ENCODE peak calls at places on chromosomes 7 and 10, in five cellular contexts. T is CD8-positive, alpha-beta memory T cell; W is NCI-H1930; I is naive B cell; A is G401. F is an unnamed sample.

GRCh38 chr7:39461263-39461662 is 104.9 kb upstream of the YAE1 start:
- DNase-seq in T (no peak), W (no peak), I (no peak), A (no peak), F (no peak)

GRCh38 chr10:6101181-6101580 is 12.3 kb downstream of the RBM17 start:
- DNase-seq in T (no peak), W (no peak), I (no peak), A (no peak), F (no peak)

GRCh38 chr7:149599636-149600206 is 102.1 kb upstream of the ZNF746 start:
- DNase-seq in T (no peak), W (no peak), I (peak; percentile 71), A (no peak), F (no peak)

GRCh38 chr10:97180367-97180763 is 5.4 kb downstream of the SLIT1 start:
- DNase-seq in T (no peak), W (no peak), I (no peak), A (no peak), F (no peak)

GRCh38 chr10:26855186-26855585 is 5.6 kb downstream of the ABI1 start:
- DNase-seq in T (no peak), W (no peak), I (no peak), A (no peak), F (no peak)

GRCh38 chr7:130900471-130901076 is 166.6 kb upstream of the KLF14 start:
- DNase-seq in T (no peak), W (no peak), I (no peak), A (no peak), F (no peak)

GRCh38 chr10:33920351-33920750 is 585.9 kb upstream of the NRP1 start:
- DNase-seq in T (no peak), W (no peak), I (no peak), A (no peak), F (no peak)

GRCh38 chr7:75639071-75639892 is 99.5 kb downstream of the HIP1 start:
- DNase-seq in T (peak; percentile 6), W (peak; percentile 82), I (peak; percentile 26), A (peak; percentile 23), F (peak; percentile 84)

GRCh38 chr7:30403477-30403876 is 75.1 kb downstream of the NOD1 start:
- DNase-seq in T (no peak), W (no peak), I (no peak), A (no peak), F (no peak)

GRCh38 chr7:122550545-122550944 is 148.4 kb downstream of the RNF133 start:
- DNase-seq in T (no peak), W (no peak), I (no peak), A (no peak), F (no peak)

GRCh38 chr10:12396567-12396966 is 47.2 kb downstream of the CAMK1D start:
- DNase-seq in T (no peak), W (no peak), I (no peak), A (no peak), F (no peak)

GRCh38 chr10:62045765-62046521 is 144.4 kb downstream of the ARID5B start:
- DNase-seq in T (no peak), W (no peak), I (peak; percentile 27), A (no peak), F (no peak)

GRCh38 chr7:491292-491957 is 28.2 kb downstream of the PDGFA start:
- DNase-seq in T (no peak), W (no peak), I (no peak), A (no peak), F (no peak)

GRCh38 chr7:95324396-95324795 is at the start of gene PON1:
- DNase-seq in T (peak; percentile 17), W (no peak), I (no peak), A (no peak), F (no peak)

GRCh38 chr7:21945374-21946227 is at the start of gene CDCA7L:
- DNase-seq in T (peak; percentile 6), W (peak; percentile 72), I (peak; percentile 96), A (peak; percentile 56), F (peak; percentile 92)

GRCh38 chr10:89845541-89846275 is 144.3 kb downstream of the KIF20B start:
- DNase-seq in T (no peak), W (no peak), I (no peak), A (no peak), F (no peak)

GRCh38 chr10:123240250-123240649 is 86.0 kb downstream of the BUB3 start:
- DNase-seq in T (no peak), W (no peak), I (no peak), A (no peak), F (no peak)

GRCh38 chr10:6267941-6268340 is 65.2 kb downstream of the PFKFB3 start:
- DNase-seq in T (no peak), W (no peak), I (no peak), A (no peak), F (no peak)

GRCh38 chr7:96327429-96327828 is 5.5 kb upstream of the SLC25A13 start:
- DNase-seq in T (no peak), W (no peak), I (no peak), A (peak; percentile 80), F (no peak)

GRCh38 chr10:122780391-122780790 is 65.3 kb downstream of the CUZD1 start:
- DNase-seq in T (no peak), W (no peak), I (no peak), A (no peak), F (no peak)

GRCh38 chr7:103381280-103382061 is 34.0 kb downstream of the PSMC2 start:
- DNase-seq in T (no peak), W (no peak), I (no peak), A (no peak), F (no peak)

GRCh38 chr7:150340024-150340749 is 1.2 kb downstream of the RARRES2 start:
- DNase-seq in T (no peak), W (no peak), I (no peak), A (no peak), F (peak; percentile 50)

GRCh38 chr10:33396938-33397337 is 62.5 kb upstream of the NRP1 start:
- DNase-seq in T (no peak), W (no peak), I (no peak), A (no peak), F (no peak)

GRCh38 chr7:13139436-13139835 is 452.0 kb downstream of the ARL4A start:
- DNase-seq in T (no peak), W (no peak), I (no peak), A (no peak), F (no peak)

GRCh38 chr10:70595566-70596016 is 7.0 kb downstream of the PRF1 start:
- DNase-seq in T (no peak), W (no peak), I (no peak), A (no peak), F (no peak)

GRCh38 chr7:119783799-119784198 is 489.2 kb upstream of the KCND2 start:
- DNase-seq in T (no peak), W (no peak), I (no peak), A (peak; percentile 39), F (peak; percentile 3)

GRCh38 chr10:88428442-88428841 is 154.7 kb downstream of the RNLS start:
- DNase-seq in T (no peak), W (peak; percentile 57), I (no peak), A (no peak), F (no peak)

GRCh38 chr7:33062023-33062781 is at the start of gene NT5C3A:
- DNase-seq in T (no peak), W (no peak), I (no peak), A (peak; percentile 59), F (peak; percentile 74)

GRCh38 chr10:11245510-11245909 is 227.8 kb downstream of the CELF2 start:
- DNase-seq in T (no peak), W (no peak), I (peak; percentile 27), A (no peak), F (no peak)

GRCh38 chr10:21534611-21535493 is 820 bp downstream of the MLLT10 start:
- DNase-seq in T (peak; percentile 40), W (no peak), I (peak; percentile 51), A (peak; percentile 48), F (peak; percentile 67)

GRCh38 chr10:48523820-48524758 is 80.8 kb downstream of the ARHGAP22 start:
- DNase-seq in T (no peak), W (no peak), I (no peak), A (no peak), F (peak; percentile 91)

GRCh38 chr10:33804534-33804933 is 470.1 kb upstream of the NRP1 start:
- DNase-seq in T (no peak), W (no peak), I (no peak), A (no peak), F (no peak)

GRCh38 chr7:70512144-70512543 is 619.8 kb upstream of the GALNT17 start:
- DNase-seq in T (no peak), W (no peak), I (no peak), A (no peak), F (no peak)

GRCh38 chr7:92053312-92053711 is 81.0 kb downstream of the CYP51A1 start:
- DNase-seq in T (no peak), W (no peak), I (no peak), A (no peak), F (no peak)

GRCh38 chr10:77496941-77497420 is 140.6 kb downstream of the KCNMA1 start:
- DNase-seq in T (no peak), W (no peak), I (no peak), A (no peak), F (no peak)

GRCh38 chr7:51949726-51950644 is 633.4 kb upstream of the COBL start:
- DNase-seq in T (no peak), W (peak; percentile 33), I (no peak), A (no peak), F (peak; percentile 62)

GRCh38 chr7:117014673-117015133 is 61.4 kb downstream of the ST7 start:
- DNase-seq in T (no peak), W (no peak), I (no peak), A (peak; percentile 73), F (peak; percentile 32)

GRCh38 chr7:128932862-128933821 is 4.6 kb upstream of the IRF5 start:
- DNase-seq in T (no peak), W (no peak), I (no peak), A (no peak), F (no peak)

F was measured in iPS-NIHi11.